ENCODE peak calls at places on chromosomes 12 and 14, in eight cellular contexts. Z is fibroblast of the conjunctiva, M is RWPE1, K is SJCRH30, R is NCI-H1436, Q is HS-5, A is retinal pigment epithelial cell, P is NCI-H1105. G is an unnamed sample.

GRCh38 chr14:79028281-79028680 is 858.1 kb downstream of the NRXN3 start:
- DNase-seq in Z (no peak), M (no peak), K (no peak), R (no peak), Q (no peak), A (no peak), P (no peak), G (no peak)

GRCh38 chr12:5770727-5771126 is 174.3 kb downstream of the ANO2 start:
- DNase-seq in Z (no peak), M (no peak), K (no peak), R (no peak), Q (no peak), A (no peak), P (no peak), G (no peak)

GRCh38 chr14:65101631-65102440 is 481 bp downstream of the MAX start:
- DNase-seq in Z (no peak), M (peak), K (peak), R (no peak), Q (no peak), A (no peak), P (no peak), G (peak)

GRCh38 chr12:34288963-34289345 is 266.7 kb downstream of the ALG10 start:
- DNase-seq in Z (no peak), M (no peak), K (no peak), R (no peak), Q (no peak), A (no peak), P (no peak), G (no peak)

GRCh38 chr14:53784688-53785087 is 171.9 kb downstream of the BMP4 start:
- DNase-seq in Z (no peak), M (no peak), K (no peak), R (no peak), Q (no peak), A (no peak), P (no peak), G (no peak)

GRCh38 chr12:106918746-106919145 is 37.0 kb upstream of the TMEM263 start:
- DNase-seq in Z (no peak), M (peak), K (peak), R (peak), Q (no peak), A (no peak), P (peak), G (peak)

GRCh38 chr14:104116544-104117340 is 21.6 kb upstream of the KIF26A start:
- DNase-seq in Z (no peak), M (peak), K (no peak), R (no peak), Q (no peak), A (no peak), P (no peak), G (no peak)

GRCh38 chr12:13211859-13212664 is 15.5 kb downstream of the EMP1 start:
- DNase-seq in Z (no peak), M (no peak), K (peak), R (peak), Q (no peak), A (no peak), P (peak), G (no peak)

GRCh38 chr14:55813635-55814034 is 233.6 kb downstream of the KTN1 start:
- DNase-seq in Z (no peak), M (no peak), K (no peak), R (no peak), Q (no peak), A (no peak), P (no peak), G (no peak)

GRCh38 chr12:64390275-64390851 is at the start of gene C12orf56:
- DNase-seq in Z (no peak), M (peak), K (no peak), R (peak), Q (no peak), A (no peak), P (no peak), G (no peak)

GRCh38 chr14:80974338-80975078 is 19.1 kb downstream of the TSHR start:
- DNase-seq in Z (peak), M (no peak), K (peak), R (no peak), Q (no peak), A (no peak), P (no peak), G (no peak)

GRCh38 chr14:91269076-91269991 is 24.8 kb upstream of the GPR68 start:
- DNase-seq in Z (no peak), M (no peak), K (peak), R (no peak), Q (no peak), A (no peak), P (no peak), G (no peak)

GRCh38 chr12:6766651-6767300 is 613 bp downstream of the PTMS start:
- DNase-seq in Z (no peak), M (peak), K (peak), R (peak), Q (no peak), A (no peak), P (peak), G (peak)

GRCh38 chr12:43580601-43581000 is 28.6 kb upstream of the ADAMTS20 start:
- DNase-seq in Z (no peak), M (no peak), K (no peak), R (no peak), Q (no peak), A (no peak), P (no peak), G (no peak)

GRCh38 chr14:94110552-94111181 is at the start of gene IFI27:
- DNase-seq in Z (peak), M (peak), K (no peak), R (no peak), Q (no peak), A (no peak), P (no peak), G (no peak)

GRCh38 chr14:23557521-23557920 is 1.4 kb downstream of the THTPA start:
- DNase-seq in Z (no peak), M (no peak), K (no peak), R (no peak), Q (no peak), A (no peak), P (no peak), G (no peak)

GRCh38 chr14:33943081-33943480 is 7.8 kb downstream of the EGLN3 start:
- DNase-seq in Z (no peak), M (no peak), K (no peak), R (peak), Q (no peak), A (no peak), P (peak), G (no peak)

GRCh38 chr12:56084958-56085543 is 5.1 kb downstream of the ERBB3 start:
- DNase-seq in Z (no peak), M (no peak), K (peak), R (no peak), Q (no peak), A (no peak), P (no peak), G (no peak)

GRCh38 chr14:77124345-77125274 is 17.0 kb downstream of the ZDHHC22 start:
- DNase-seq in Z (peak), M (no peak), K (no peak), R (no peak), Q (no peak), A (no peak), P (peak), G (no peak)

GRCh38 chr12:130026608-130027176 is 122.9 kb upstream of the TMEM132D start:
- DNase-seq in Z (no peak), M (peak), K (peak), R (peak), Q (no peak), A (no peak), P (peak), G (no peak)

GRCh38 chr14:105383083-105383730 is 15.1 kb upstream of the TEX22 start:
- DNase-seq in Z (no peak), M (no peak), K (no peak), R (no peak), Q (no peak), A (no peak), P (no peak), G (no peak)

GRCh38 chr12:117036547-117036946 is 62.7 kb downstream of the TESC start:
- DNase-seq in Z (no peak), M (no peak), K (no peak), R (no peak), Q (no peak), A (no peak), P (peak), G (no peak)

GRCh38 chr12:646303-647038 is 16.8 kb downstream of the NINJ2 start:
- DNase-seq in Z (no peak), M (no peak), K (no peak), R (no peak), Q (no peak), A (no peak), P (no peak), G (no peak)

GRCh38 chr12:32053881-32054624 is 52.6 kb upstream of the BICD1 start:
- DNase-seq in Z (no peak), M (no peak), K (no peak), R (no peak), Q (no peak), A (no peak), P (no peak), G (no peak)

GRCh38 chr14:89214221-89214965 is 202.6 kb downstream of the FOXN3 start:
- DNase-seq in Z (no peak), M (peak), K (no peak), R (no peak), Q (no peak), A (no peak), P (peak), G (no peak)